ENCODE peak calls at places on chromosomes 2 and 18, in seven cellular contexts. R is hepatocyte, A is AG04450, N is lower lobe of right lung, Y is Karpas-422, L is uterus, K is tibial artery. U is an unnamed sample. For H3K9me3, the result is how much of the 10 kb centered on the place peaks cover.

GRCh38 chr2:97982621-97983020 is 13.1 kb downstream of the TMEM131 start:
- DNase-seq in R (no peak), A (no peak), N (no peak), Y (no peak), L (no peak), K (no peak), U (no peak)

GRCh38 chr2:18484625-18485024 is 75.8 kb downstream of the RDH14 start:
- DNase-seq in R (no peak), A (no peak), N (no peak), Y (no peak), L (no peak), K (no peak), U (no peak)

GRCh38 chr2:171272039-171272438 is 111.3 kb upstream of the TLK1 start:
- DNase-seq in R (peak), A (peak), N (peak), Y (no peak), L (no peak), K (peak), U (no peak)

GRCh38 chr2:122341007-122341406 is 585.6 kb downstream of the TSN start:
- DNase-seq in R (no peak), A (no peak), N (no peak), Y (no peak), L (no peak), K (no peak), U (no peak)

GRCh38 chr2:204982303-204982702 is 437.0 kb downstream of the PARD3B start:
- DNase-seq in R (no peak), A (no peak), N (no peak), Y (no peak), L (no peak), K (no peak), U (no peak)

GRCh38 chr18:50895350-50896045 is 16.6 kb downstream of the ME2 start:
- DNase-seq in R (no peak), A (no peak), N (no peak), Y (no peak), L (no peak), K (no peak), U (no peak)

GRCh38 chr18:31643003-31643402 is 41.4 kb downstream of the B4GALT6 start:
- DNase-seq in R (no peak), A (no peak), N (no peak), Y (no peak), L (no peak), K (no peak), U (no peak)

GRCh38 chr2:205060269-205060668 is 515.0 kb downstream of the PARD3B start:
- DNase-seq in R (peak), A (peak), N (no peak), Y (no peak), L (no peak), K (no peak), U (no peak)

GRCh38 chr2:37243435-37243834 is 12.0 kb downstream of the NDUFAF7 start:
- DNase-seq in R (no peak), A (no peak), N (no peak), Y (no peak), L (no peak), K (no peak), U (no peak)

GRCh38 chr2:136005462-136006205 is 20.2 kb upstream of the DARS1 start:
- DNase-seq in R (no peak), A (no peak), N (no peak), Y (no peak), L (no peak), K (no peak), U (peak)

GRCh38 chr2:173869244-173869643 is 95.9 kb downstream of the SP3 start:
- DNase-seq in R (no peak), A (no peak), N (no peak), Y (no peak), L (no peak), K (no peak), U (no peak)

GRCh38 chr18:69220529-69220928 is 180.2 kb upstream of the DOK6 start:
- DNase-seq in R (peak), A (no peak), N (no peak), Y (no peak), L (no peak), K (no peak), U (no peak)

GRCh38 chr2:184004289-184004944 is 593.9 kb upstream of the ZNF804A start:
- DNase-seq in R (no peak), A (no peak), N (no peak), Y (no peak), L (no peak), K (no peak), U (no peak)

GRCh38 chr2:136823291-136823690 is 57.9 kb downstream of the THSD7B start:
- DNase-seq in R (no peak), A (no peak), N (no peak), Y (no peak), L (no peak), K (no peak), U (no peak)

GRCh38 chr2:241983571-241984270 is 114.2 kb downstream of the RTP5 start:
- DNase-seq in R (no peak), A (no peak), N (no peak), Y (no peak), L (no peak), K (no peak), U (no peak)

GRCh38 chr2:98004613-98005012 is 8.9 kb upstream of the TMEM131 start:
- DNase-seq in R (no peak), A (no peak), N (no peak), Y (peak), L (no peak), K (no peak), U (no peak)

GRCh38 chr18:23228102-23229051 is 93.1 kb downstream of the CABLES1 start:
- DNase-seq in R (no peak), A (no peak), N (no peak), Y (peak), L (peak), K (peak), U (peak)

GRCh38 chr2:20525041-20526035 is 78.5 kb downstream of the RHOB start:
- DNase-seq in R (peak), A (no peak), N (peak), Y (peak), L (peak), K (peak), U (no peak)

GRCh38 chr2:20450201-20451108 is 3.6 kb downstream of the RHOB start:
- DNase-seq in R (peak), A (peak), N (no peak), Y (no peak), L (peak), K (peak), U (no peak)

GRCh38 chr2:241177935-241178334 is 10.5 kb upstream of the ANO7 start:
- DNase-seq in R (no peak), A (no peak), N (no peak), Y (no peak), L (no peak), K (no peak), U (no peak)

GRCh38 chr18:79991494-79991893 is 3.1 kb upstream of the TXNL4A start:
- DNase-seq in R (no peak), A (no peak), N (no peak), Y (no peak), L (no peak), K (no peak), U (no peak)

GRCh38 chr2:105778344-105778607 is 33.6 kb downstream of the NCK2 start:
- DNase-seq in R (no peak), A (no peak), N (no peak), Y (no peak), L (no peak), K (no peak), U (no peak)

GRCh38 chr18:52694804-52695203 is 354.8 kb downstream of the DCC start:
- DNase-seq in R (peak), A (no peak), N (no peak), Y (peak), L (no peak), K (no peak), U (peak)

GRCh38 chr2:240236217-240237111 is 96.0 kb upstream of the OTOS start:
- DNase-seq in R (no peak), A (no peak), N (peak), Y (no peak), L (no peak), K (no peak), U (no peak)

GRCh38 chr2:47785986-47786385 is 3.0 kb downstream of the MSH6 start:
- DNase-seq in R (no peak), A (no peak), N (no peak), Y (no peak), L (no peak), K (no peak), U (no peak)

GRCh38 chr2:97763176-97763845 is 49.9 kb downstream of the ZAP70 start:
- DNase-seq in R (no peak), A (no peak), N (no peak), Y (no peak), L (no peak), K (no peak), U (no peak)

GRCh38 chr2:223854741-223855140 is 17.4 kb upstream of the AP1S3 start:
- DNase-seq in R (no peak), A (no peak), N (no peak), Y (no peak), L (no peak), K (no peak), U (no peak)

GRCh38 chr2:20620696-20621365 is 30.1 kb downstream of the HS1BP3 start:
- DNase-seq in R (no peak), A (no peak), N (peak), Y (no peak), L (peak), K (peak), U (no peak)

GRCh38 chr2:237816531-237816930 is 18.0 kb downstream of the RBM44 start:
- DNase-seq in R (no peak), A (no peak), N (no peak), Y (no peak), L (no peak), K (no peak), U (no peak)

GRCh38 chr2:157438907-157439791 is 4.7 kb downstream of the CYTIP start:
- DNase-seq in R (no peak), A (no peak), N (no peak), Y (peak), L (no peak), K (no peak), U (peak)

GRCh38 chr18:50687491-50687890 is 127.6 kb downstream of the MAPK4 start:
- DNase-seq in R (no peak), A (no peak), N (peak), Y (no peak), L (no peak), K (no peak), U (no peak)

GRCh38 chr2:608711-609110 is 68.5 kb downstream of the TMEM18 start:
- DNase-seq in R (no peak), A (no peak), N (no peak), Y (no peak), L (no peak), K (no peak), U (no peak)

GRCh38 chr18:62210138-62210537 is 23.1 kb downstream of the RELCH start:
- DNase-seq in R (no peak), A (no peak), N (no peak), Y (no peak), L (no peak), K (no peak), U (no peak)

GRCh38 chr2:28643911-28644334 is 107.7 kb upstream of the PPP1CB start:
- DNase-seq in R (peak), A (no peak), N (no peak), Y (no peak), L (peak), K (no peak), U (no peak)

GRCh38 chr18:23143059-23143831 is 8.0 kb downstream of the CABLES1 start:
- DNase-seq in R (peak), A (no peak), N (peak), Y (no peak), L (peak), K (peak), U (peak)

GRCh38 chr18:3059272-3059671 is 46.3 kb upstream of the LPIN2 start:
- DNase-seq in R (no peak), A (no peak), N (no peak), Y (no peak), L (no peak), K (no peak), U (no peak)

DNA sequence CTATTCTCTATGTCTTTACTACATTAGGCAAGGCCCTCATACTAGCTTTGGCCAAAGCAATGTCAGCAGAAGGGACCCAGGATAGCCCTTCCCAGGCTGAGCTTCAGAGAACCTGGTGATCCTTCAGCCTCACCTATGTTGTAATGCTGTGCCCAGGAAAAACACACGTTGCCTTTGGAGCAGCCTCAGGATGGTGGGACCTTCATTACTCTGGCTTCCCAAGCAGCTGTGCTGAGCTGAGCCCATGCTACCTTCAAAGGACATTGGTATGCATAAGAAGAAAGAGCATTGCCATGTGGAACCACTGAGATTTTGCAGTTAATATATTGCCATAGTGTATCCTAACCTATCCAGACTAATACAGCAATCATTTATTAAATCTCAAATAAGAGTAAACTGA is 756.4 kb upstream of the ID2 start:
- DNase-seq in R (no peak), A (no peak), N (no peak), Y (no peak), L (no peak), K (no peak), U (no peak)
- H3K9me3 ChIP-seq in R (under half), A (under half), N (under half), Y (under half), L (under half), K (under half), U (under half)

DNA sequence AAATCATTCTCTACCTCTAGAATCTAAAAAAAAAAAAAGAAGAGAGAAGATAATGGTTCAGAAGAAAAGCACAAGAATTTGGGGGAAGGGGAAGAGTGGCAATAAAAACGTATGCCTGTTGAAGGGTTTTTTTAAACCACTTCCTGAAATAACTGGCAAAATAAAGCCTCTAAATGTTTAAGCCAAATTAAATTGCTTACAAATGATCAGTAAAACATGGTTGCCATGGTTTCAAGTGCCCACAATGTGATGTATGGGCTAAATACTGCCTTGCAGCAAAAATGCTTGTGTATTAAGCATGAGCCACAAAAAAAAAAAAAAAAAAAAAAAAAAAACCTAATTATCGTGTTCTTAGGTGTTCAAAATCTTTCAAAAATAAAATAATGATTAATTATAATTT is 60.8 kb downstream of the RBM43 start:
- DNase-seq in R (no peak), A (no peak), N (no peak), Y (no peak), L (no peak), K (no peak), U (no peak)
- H3K9me3 ChIP-seq in R (under half), A (under half), N (under half), Y (under half), L (under half), K (under half), U (under half)

DNA sequence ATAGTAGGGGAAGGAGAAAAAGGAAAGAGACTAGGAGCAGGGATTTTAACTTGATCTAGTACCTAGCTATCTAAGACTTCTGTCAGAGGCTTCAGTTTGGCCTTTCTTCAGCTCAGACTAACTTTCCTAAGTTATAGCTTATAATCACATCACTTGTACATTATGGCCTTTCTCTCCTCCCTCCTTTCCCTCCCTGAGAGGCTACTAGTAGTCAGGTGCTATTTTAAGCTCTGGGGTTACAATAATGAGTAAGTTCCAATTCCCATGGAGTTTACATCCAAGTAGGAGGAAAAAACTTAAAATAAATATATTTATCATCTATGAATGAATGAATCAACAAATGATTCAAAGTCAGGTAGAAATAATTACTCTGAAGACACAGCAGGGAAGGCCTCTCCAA is 90.8 kb upstream of the CDKL4 start:
- DNase-seq in R (no peak), A (no peak), N (no peak), Y (no peak), L (no peak), K (no peak), U (no peak)
- H3K9me3 ChIP-seq in R (under half), A (under half), N (under half), Y (under half), L (under half), K (under half), U (under half)

GRCh38 chr18:4578449-4578848 is 123.3 kb upstream of the DLGAP1 start:
- DNase-seq in R (no peak), A (no peak), N (no peak), Y (no peak), L (no peak), K (no peak), U (no peak)
- H3K9me3 ChIP-seq in R (under half), A (under half), N (under half), Y (under half), L (under half), K (under half), U (under half)

DNA sequence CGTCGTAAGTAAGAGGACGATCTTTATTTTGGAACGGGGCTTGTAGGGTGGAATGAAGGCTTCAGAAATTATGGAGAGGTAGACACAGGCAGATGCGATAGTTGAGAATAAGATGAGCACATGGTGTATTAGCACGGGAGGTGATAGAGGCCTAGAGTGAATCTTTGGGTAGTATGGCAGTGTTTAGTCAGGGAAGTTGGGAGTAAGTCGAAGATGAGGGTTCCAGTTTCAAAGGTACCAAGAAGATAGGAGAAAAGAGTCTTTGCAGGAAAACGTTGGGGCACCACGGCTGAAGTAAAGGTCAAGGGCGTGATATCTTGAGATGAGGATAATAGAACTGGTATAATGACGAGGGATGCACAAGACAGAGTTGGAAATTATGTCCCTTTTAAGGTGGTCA is 654 bp downstream of the PIK3C3 start:
- DNase-seq in R (no peak), A (no peak), N (no peak), Y (no peak), L (no peak), K (no peak), U (no peak)
- H3K9me3 ChIP-seq in R (under half), A (under half), N (under half), Y (under half), L (under half), K (under half), U (under half)

GRCh38 chr2:119790466-119790865 is 30.7 kb downstream of the PTPN4 start:
- DNase-seq in R (no peak), A (no peak), N (no peak), Y (no peak), L (no peak), K (no peak), U (no peak)
- H3K9me3 ChIP-seq in R (under half), A (under half), N (under half), Y (under half), L (under half), K (under half), U (half or more)

GRCh38 chr18:7808992-7809391 is 241.9 kb downstream of the PTPRM start:
- DNase-seq in R (no peak), A (no peak), N (no peak), Y (no peak), L (no peak), K (no peak), U (no peak)
- H3K9me3 ChIP-seq in R (under half), A (under half), N (under half), Y (under half), L (under half), K (under half), U (under half)